ENCODE peak calls at places on chromosomes 11 and 22, in seven cellular contexts. W, I, S, B, H, E and Y are unnamed samples.

GRCh38 chr11:62501432-62501891 is 45.1 kb downstream of the AHNAK start:
- DNase-seq in S (peak), I (peak), H (no peak), B (peak), E (no peak), W (no peak), Y (no peak)

GRCh38 chr11:35892166-35892565 is 51.7 kb upstream of the LDLRAD3 start:
- DNase-seq in W (no peak), B (no peak), E (no peak), I (peak), S (no peak), H (no peak), Y (no peak)

GRCh38 chr22:33447733-33448132 is 389.6 kb upstream of the SYN3 start:
- DNase-seq in B (no peak), H (no peak), W (no peak), I (no peak), S (no peak), E (no peak), Y (no peak)

GRCh38 chr11:44811841-44812448 is 85.2 kb downstream of the TSPAN18 start:
- DNase-seq in E (no peak), H (no peak), I (no peak), W (no peak), B (no peak), S (no peak), Y (no peak)

GRCh38 chr11:22624742-22625447 is 728 bp downstream of the FANCF start:
- DNase-seq in H (no peak), I (peak), W (peak), B (peak), S (peak), E (no peak), Y (peak)

GRCh38 chr22:30453731-30454510 is 17.9 kb downstream of the SEC14L3 start:
- DNase-seq in E (no peak), S (peak), W (no peak), H (no peak), I (no peak), B (peak), Y (no peak)

GRCh38 chr22:41356430-41357028 is 25.2 kb upstream of the TEF start:
- DNase-seq in W (no peak), S (no peak), H (no peak), E (no peak), I (no peak), B (no peak), Y (no peak)

GRCh38 chr22:49009359-49010063 is 818.2 kb downstream of the BRD1 start:
- DNase-seq in I (no peak), S (no peak), E (no peak), W (no peak), H (no peak), B (no peak), Y (no peak)

GRCh38 chr11:4577761-4578160 is 3.8 kb upstream of the OR52I2 start:
- DNase-seq in H (no peak), B (no peak), I (no peak), S (no peak), E (no peak), W (no peak), Y (no peak)

GRCh38 chr22:42018224-42018623 is 19.6 kb downstream of the WBP2NL start:
- DNase-seq in B (no peak), H (no peak), E (no peak), I (no peak), S (no peak), W (no peak), Y (no peak)

GRCh38 chr11:34356918-34357645 is 728 bp downstream of the ABTB2 start:
- DNase-seq in I (peak), W (peak), E (peak), S (peak), B (peak), H (no peak), Y (peak)

GRCh38 chr11:113874920-113875413 is 405 bp downstream of the USP28 start:
- DNase-seq in S (peak), E (no peak), I (peak), W (no peak), B (peak), H (peak), Y (peak)

GRCh38 chr11:66020618-66021357 is 5.5 kb downstream of the CATSPER1 start:
- DNase-seq in I (peak), E (no peak), H (no peak), B (peak), W (no peak), S (no peak), Y (no peak)

GRCh38 chr11:77418155-77418980 is 55.5 kb downstream of the PAK1 start:
- DNase-seq in S (no peak), I (no peak), E (no peak), W (no peak), H (no peak), B (no peak), Y (peak)

GRCh38 chr11:88102595-88102929 is 72.7 kb downstream of the RAB38 start:
- DNase-seq in B (peak), E (no peak), W (no peak), I (no peak), S (no peak), H (no peak), Y (no peak)

GRCh38 chr11:62721994-62722393 is 5.3 kb downstream of the HNRNPUL2 start:
- DNase-seq in S (peak), B (peak), E (no peak), W (no peak), I (peak), H (no peak), Y (no peak)

GRCh38 chr11:46117842-46118241 is 3.4 kb downstream of the PHF21A start:
- DNase-seq in H (no peak), W (no peak), S (no peak), E (no peak), B (no peak), I (no peak), Y (no peak)

GRCh38 chr11:131745405-131745804 is 375.0 kb downstream of the NTM start:
- DNase-seq in E (no peak), B (peak), S (no peak), H (no peak), W (no peak), I (peak), Y (no peak)

GRCh38 chr22:39242809-39243442 is 1.9 kb downstream of the PDGFB start:
- DNase-seq in B (no peak), S (peak), I (no peak), W (peak), E (no peak), H (no peak), Y (no peak)

GRCh38 chr11:87425943-87426342 is 388.2 kb downstream of the TMEM135 start:
- DNase-seq in E (no peak), I (peak), S (no peak), B (no peak), W (no peak), H (no peak), Y (no peak)

GRCh38 chr11:16942342-16942741 is 71.9 kb downstream of the PLEKHA7 start:
- DNase-seq in S (no peak), H (no peak), I (no peak), E (no peak), W (no peak), B (no peak), Y (no peak)

GRCh38 chr11:44030276-44030932 is 17.4 kb upstream of the ACCSL start:
- DNase-seq in I (peak), S (peak), E (peak), B (peak), H (no peak), W (peak), Y (no peak)

GRCh38 chr22:47561766-47562165 is 799.3 kb downstream of the TBC1D22A start:
- DNase-seq in E (no peak), S (no peak), I (no peak), B (no peak), W (no peak), H (no peak), Y (no peak)

GRCh38 chr22:35551549-35552177 is 11.0 kb downstream of the RASD2 start:
- DNase-seq in I (no peak), H (no peak), B (no peak), W (no peak), E (no peak), S (no peak), Y (no peak)

GRCh38 chr11:71454470-71455113 is 1.6 kb downstream of the NADSYN1 start:
- DNase-seq in H (no peak), B (no peak), W (no peak), S (no peak), E (no peak), I (no peak), Y (no peak)

GRCh38 chr22:49943771-49944398 is 16.7 kb upstream of the PIM3 start:
- DNase-seq in H (no peak), E (no peak), S (no peak), W (no peak), B (no peak), I (no peak), Y (no peak)

GRCh38 chr11:47264119-47264915 is 5.6 kb upstream of the MADD start:
- DNase-seq in W (no peak), H (no peak), S (no peak), I (peak), B (peak), E (no peak), Y (no peak)

GRCh38 chr11:10828407-10828806 is 19.7 kb upstream of the EIF4G2 start:
- DNase-seq in S (no peak), B (no peak), W (no peak), H (no peak), E (no peak), I (no peak), Y (no peak)
- TF ChIP-seq CTCF in S (no peak), B (no peak), W (no peak), H (no peak), E (no peak), I (no peak), Y (no peak)

DNA sequence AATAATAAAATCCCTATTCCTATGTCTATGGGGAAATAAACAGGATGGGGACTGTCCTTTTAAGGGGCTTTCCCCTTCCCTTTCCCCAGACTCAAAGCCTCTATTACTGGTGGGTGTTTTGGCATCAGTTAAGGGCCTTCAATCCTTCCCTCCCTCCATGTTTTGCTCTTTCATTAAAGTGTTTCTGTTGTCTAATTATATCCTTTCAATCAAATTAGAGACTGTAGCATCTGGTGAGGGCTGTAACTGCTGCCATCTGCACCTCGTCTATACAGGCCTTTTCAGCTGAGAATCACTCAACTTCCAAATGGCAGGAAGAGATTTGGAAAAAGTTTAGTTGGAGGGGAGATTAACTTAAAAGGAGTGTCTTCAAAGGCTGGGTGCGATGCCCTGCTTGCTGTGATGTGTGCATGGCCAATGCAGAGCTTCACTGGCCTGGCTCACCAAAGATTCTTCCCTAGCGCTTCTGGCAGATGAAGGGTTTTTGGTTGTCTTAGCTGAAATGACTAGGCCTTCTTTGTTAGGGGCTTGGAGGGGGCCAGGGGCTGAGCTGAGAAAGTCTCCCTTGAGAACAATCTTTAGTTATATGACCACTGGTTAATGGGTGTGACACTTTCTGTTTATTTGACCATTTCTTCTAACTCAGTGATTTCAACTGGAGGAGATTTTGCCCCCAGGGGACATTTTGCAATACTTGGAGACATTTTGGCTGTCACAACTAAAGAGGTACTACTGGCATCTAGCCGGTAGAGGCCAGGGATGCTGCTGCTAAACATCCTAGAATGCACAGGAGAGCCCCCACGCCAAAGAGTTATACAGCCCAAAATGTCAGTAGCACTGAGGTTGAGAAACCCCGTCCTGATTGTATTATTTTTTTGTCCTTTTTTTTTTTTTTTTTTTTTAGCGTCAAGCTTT is 7.5 kb downstream of the KREMEN1 start:
- DNase-seq in I (no peak), W (no peak), E (no peak), S (no peak), H (no peak), B (no peak), Y (no peak)
- TF ChIP-seq CTCF in I (no peak), W (no peak), E (no peak), S (no peak), H (no peak), B (no peak), Y (no peak)

GRCh38 chr11:2237457-2238238 is 32.7 kb downstream of the ASCL2 start:
- DNase-seq in E (no peak), I (no peak), S (no peak), H (no peak), W (no peak), B (no peak), Y (no peak)
- TF ChIP-seq CTCF in E (no peak), I (no peak), S (no peak), H (no peak), W (no peak), B (no peak), Y (no peak)

GRCh38 chr11:123578778-123579481 is 75.5 kb downstream of the SCN3B start:
- DNase-seq in S (no peak), E (no peak), I (no peak), W (no peak), H (no peak), B (no peak), Y (no peak)

GRCh38 chr11:123580557-123581275 is 73.7 kb downstream of the SCN3B start:
- DNase-seq in B (peak), I (peak), W (peak), S (peak), E (peak), H (peak), Y (peak)

GRCh38 chr11:123579482-123579812 is 75.0 kb downstream of the SCN3B start:
- DNase-seq in E (no peak), W (no peak), I (no peak), B (no peak), H (no peak), S (no peak), Y (peak)

GRCh38 chr11:123581651-123582399 is 72.6 kb downstream of the SCN3B start:
- DNase-seq in B (no peak), W (no peak), E (no peak), H (no peak), I (no peak), S (no peak), Y (no peak)

DNA sequence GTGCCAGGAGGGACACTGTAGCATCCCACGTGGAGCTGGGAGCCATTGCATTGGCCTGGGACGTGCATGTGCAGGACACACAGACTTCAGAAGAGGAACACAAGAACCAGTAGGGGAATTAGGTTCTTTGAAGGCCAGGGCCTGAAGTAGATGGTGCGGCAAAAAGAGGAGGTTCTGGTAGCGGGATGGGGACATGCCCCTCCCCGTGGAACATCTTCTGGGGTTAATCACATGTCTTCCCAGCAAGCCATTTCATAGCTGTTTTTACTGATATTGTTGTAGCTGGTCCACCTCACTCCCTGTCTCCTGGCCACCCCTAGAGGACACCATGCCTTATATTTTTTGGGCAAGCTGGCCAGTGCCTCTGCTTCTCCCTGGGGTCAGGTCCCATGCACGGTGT is 74.3 kb downstream of the SCN3B start:
- DNase-seq in H (no peak), W (no peak), E (no peak), I (no peak), B (no peak), S (no peak), Y (no peak)
- TF ChIP-seq CTCF in H (no peak), W (no peak), E (no peak), I (no peak), B (no peak), S (no peak), Y (no peak)

DNA sequence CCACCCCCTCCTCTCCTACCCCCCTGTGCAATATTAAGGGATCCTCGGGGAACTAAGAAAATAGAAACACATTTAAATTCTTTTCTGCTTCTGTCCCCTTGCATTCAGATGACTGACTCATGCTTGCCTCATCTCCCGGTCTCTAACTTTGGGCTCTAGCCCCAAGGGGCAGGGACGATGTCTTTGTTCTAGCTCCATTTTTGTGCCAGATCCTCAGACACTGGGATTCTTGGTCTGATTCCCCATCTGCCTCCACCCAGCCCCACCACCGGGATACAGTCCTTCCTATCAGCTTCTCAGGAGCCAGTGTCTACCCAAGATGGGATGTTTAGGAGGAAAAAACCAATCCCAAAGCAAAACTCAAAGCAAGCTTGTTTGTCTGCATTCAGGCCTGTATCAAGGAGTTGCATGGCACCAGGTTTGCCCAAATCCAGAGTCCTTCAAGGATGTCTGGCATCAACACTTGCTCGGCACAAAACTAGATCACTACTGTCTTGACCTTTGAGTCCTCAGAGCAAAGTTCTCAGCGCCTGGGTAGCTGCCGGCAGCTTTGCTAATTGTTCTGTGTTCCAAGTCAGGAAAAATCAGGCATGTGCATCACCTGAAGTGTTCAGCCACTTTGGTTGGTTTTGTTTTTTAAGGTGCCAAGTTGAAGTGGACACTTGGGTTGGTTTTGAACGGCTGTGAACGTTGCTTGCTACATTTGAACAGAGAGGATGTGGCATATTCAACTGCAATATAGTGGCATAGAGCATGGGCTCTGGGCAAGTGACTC is 212.8 kb downstream of the DSCAML1 start:
- DNase-seq in S (no peak), B (no peak), I (peak), E (no peak), W (no peak), H (no peak), Y (no peak)
- TF ChIP-seq CTCF in S (no peak), B (no peak), I (no peak), E (no peak), W (no peak), H (no peak), Y (no peak)

GRCh38 chr11:59224419-59224928 is 11.7 kb upstream of the MPEG1 start:
- DNase-seq in I (no peak), W (no peak), E (no peak), B (peak), S (no peak), H (no peak), Y (no peak)

GRCh38 chr11:59221438-59221837 is 8.7 kb upstream of the MPEG1 start:
- DNase-seq in B (peak), I (no peak), E (no peak), W (no peak), H (no peak), S (no peak), Y (no peak)

GRCh38 chr11:59223177-59223576 is 10.4 kb upstream of the MPEG1 start:
- DNase-seq in W (no peak), E (no peak), I (no peak), H (no peak), S (no peak), B (no peak), Y (no peak)

GRCh38 chr11:59223611-59224010 is 10.9 kb upstream of the MPEG1 start:
- DNase-seq in S (no peak), B (no peak), W (no peak), H (no peak), E (no peak), I (no peak), Y (no peak)

GRCh38 chr11:59222464-59223065 is 9.8 kb upstream of the MPEG1 start:
- DNase-seq in W (no peak), B (no peak), S (no peak), H (no peak), E (no peak), I (no peak), Y (no peak)
- TF ChIP-seq CTCF in W (no peak), B (no peak), S (no peak), H (no peak), E (no peak), I (no peak), Y (no peak)

GRCh38 chr11:119714590-119714989 is 14.4 kb downstream of the NECTIN1 start:
- DNase-seq in H (no peak), S (no peak), E (no peak), I (no peak), W (no peak), B (no peak), Y (no peak)

GRCh38 chr11:119717839-119718534 is 11.0 kb downstream of the NECTIN1 start:
- DNase-seq in S (peak), B (no peak), E (no peak), I (peak), W (no peak), H (no peak), Y (no peak)

GRCh38 chr11:119713361-119714040 is 15.5 kb downstream of the NECTIN1 start:
- DNase-seq in I (no peak), S (no peak), W (no peak), E (no peak), B (no peak), H (no peak), Y (no peak)

GRCh38 chr11:119714189-119714588 is 14.8 kb downstream of the NECTIN1 start:
- DNase-seq in H (no peak), I (no peak), B (no peak), W (no peak), S (no peak), E (no peak), Y (no peak)

GRCh38 chr11:119716475-119717057 is 12.4 kb downstream of the NECTIN1 start:
- DNase-seq in S (no peak), I (no peak), E (no peak), H (no peak), B (no peak), W (no peak), Y (no peak)
- TF ChIP-seq CTCF in S (no peak), I (no peak), E (no peak), H (no peak), B (no peak), W (no peak), Y (no peak)